ENCODE peak calls at places on chromosome 2, in four cellular contexts. T is body of pancreas, C is A549, O is ovary. I is an unnamed sample.

GRCh38 chr2:208545398-208546042 is 138.9 kb downstream of the PTH2R start:
- DNase-seq in T (peak), C (no peak), O (no peak), I (no peak)

GRCh38 chr2:9160732-9161131 is 45.9 kb upstream of the ASAP2 start:
- DNase-seq in T (no peak), C (no peak), O (no peak), I (no peak)

GRCh38 chr2:70087703-70088507 is 628 bp downstream of the PCBP1 start:
- DNase-seq in T (peak), C (peak), O (peak), I (peak)

GRCh38 chr2:162509288-162509968 is 165.5 kb downstream of the GCA start:
- DNase-seq in T (no peak), C (no peak), O (no peak), I (no peak)

GRCh38 chr2:127913808-127914457 is 28.2 kb upstream of the AMMECR1L start:
- DNase-seq in T (no peak), C (peak), O (no peak), I (no peak)

GRCh38 chr2:34387536-34387935 is 788.4 kb upstream of the FAM98A start:
- DNase-seq in T (no peak), C (no peak), O (no peak), I (no peak)

GRCh38 chr2:216436369-216436768 is 24.1 kb downstream of the SMARCAL1 start:
- DNase-seq in T (no peak), C (no peak), O (no peak), I (no peak)

GRCh38 chr2:172552547-172553291 is 3.2 kb upstream of the PDK1 start:
- DNase-seq in T (peak), C (no peak), O (no peak), I (peak)

GRCh38 chr2:144519934-144520717 is at the start of gene ZEB2:
- DNase-seq in T (peak), C (peak), O (peak), I (peak)

GRCh38 chr2:135817946-135818345 is 19.0 kb downstream of the LCT start:
- DNase-seq in T (no peak), C (no peak), O (no peak), I (no peak)

DNA sequence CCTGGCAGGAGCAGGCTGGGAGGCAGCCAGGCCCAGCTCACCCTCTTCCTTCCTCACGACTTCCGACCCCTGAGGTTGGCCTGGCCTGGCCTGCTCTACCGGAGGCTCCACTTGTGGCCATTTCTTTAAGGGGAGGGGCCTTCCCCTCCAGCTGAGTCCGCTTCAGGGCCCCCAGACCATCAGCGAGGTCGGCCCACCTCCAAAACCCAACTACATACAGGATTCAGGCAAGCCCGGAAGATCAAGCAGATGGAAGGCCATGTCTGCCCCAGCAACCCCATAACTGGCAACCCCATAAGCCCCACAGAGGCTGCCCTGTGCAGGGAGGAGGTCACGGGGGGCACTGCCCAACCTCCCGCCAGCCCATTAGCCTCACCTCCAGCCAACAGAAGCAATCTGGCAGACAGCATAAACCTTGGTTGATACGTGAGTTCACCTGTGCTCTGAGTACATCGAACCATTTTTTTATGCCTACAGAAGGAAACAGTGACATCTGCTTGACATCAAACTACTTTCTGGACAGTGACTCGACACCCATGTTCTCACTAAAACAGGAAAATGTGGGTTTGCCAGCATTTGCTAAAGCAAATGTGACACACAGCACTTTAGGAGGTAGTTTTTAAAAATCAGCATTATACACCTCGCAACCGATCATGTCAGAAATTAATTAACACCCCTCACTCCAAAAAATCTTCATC is 98.9 kb downstream of the EIPR1 start:
- DNase-seq in T (no peak), C (no peak), O (no peak), I (no peak)
- TF ChIP-seq POLR2A in T (no peak), C (no peak), O (no peak), I (no peak)

GRCh38 chr2:96137611-96138129 is 632 bp downstream of the ASTL start:
- DNase-seq in T (no peak), C (no peak), O (no peak), I (no peak)
- TF ChIP-seq POLR2A in T (no peak), C (no peak), O (no peak), I (no peak)

DNA sequence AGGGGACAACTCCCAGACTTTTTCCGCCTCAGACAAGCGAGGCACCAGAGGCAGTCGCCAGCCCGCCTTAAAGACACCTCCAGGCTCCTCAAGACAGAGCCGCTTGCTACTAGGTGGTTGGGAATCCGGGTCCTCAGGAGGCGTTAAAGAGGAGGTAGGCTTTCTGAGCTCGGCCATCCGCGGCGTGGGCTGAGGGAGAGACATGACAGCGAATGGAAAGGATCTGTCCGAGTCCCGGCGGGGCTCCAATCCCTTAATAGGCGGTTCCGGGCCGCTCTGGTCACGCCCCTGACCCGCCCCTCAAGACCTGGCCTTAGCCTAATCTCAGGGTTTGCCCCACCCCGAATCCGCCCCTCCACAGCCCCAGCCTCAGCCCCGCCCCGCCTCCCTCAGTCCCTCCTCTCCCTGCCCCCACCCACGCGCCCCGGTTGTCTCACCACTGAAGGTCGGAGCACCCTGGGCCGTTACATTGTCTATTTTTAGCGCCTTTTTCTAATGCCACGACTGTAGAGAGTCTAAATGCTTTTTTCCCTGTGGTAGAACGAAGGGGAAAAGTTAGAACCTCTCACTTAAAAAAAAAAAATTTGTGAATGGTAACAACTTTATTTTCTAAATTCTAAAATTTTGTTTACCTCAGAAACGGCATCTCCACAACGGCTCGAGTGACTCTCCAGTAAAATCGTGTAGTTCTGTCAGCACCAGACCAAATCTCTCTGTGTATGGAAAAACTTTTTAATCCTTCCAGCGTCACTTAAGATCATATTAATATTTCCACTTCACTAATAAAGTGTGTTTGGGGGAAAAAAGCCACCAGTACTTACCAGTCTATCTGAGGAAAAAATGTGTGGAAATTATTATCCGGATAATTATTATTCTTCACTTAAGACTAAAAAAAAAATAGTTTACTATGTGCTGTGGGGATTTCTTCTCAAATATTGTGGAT is at the start of gene RAD51AP2:
- DNase-seq in T (peak), C (peak), O (peak), I (no peak)
- TF ChIP-seq POLR2A in T (peak), C (no peak), O (no peak), I (no peak)

GRCh38 chr2:85754313-85755095 is 713 bp downstream of the ATOH8 start:
- DNase-seq in T (peak), C (no peak), O (no peak), I (peak)
- TF ChIP-seq POLR2A in T (no peak), C (no peak), O (no peak), I (no peak)

GRCh38 chr2:10439185-10439879 is 8.8 kb downstream of the ODC1 start:
- DNase-seq in T (peak), C (no peak), O (no peak), I (peak)
- TF ChIP-seq POLR2A in T (no peak), C (no peak), O (no peak), I (no peak)

GRCh38 chr2:63843791-63844190 is 2.1 kb downstream of the UGP2 start:
- DNase-seq in T (no peak), C (no peak), O (no peak), I (no peak)

GRCh38 chr2:63841254-63842022 is at the start of gene UGP2:
- DNase-seq in T (peak), C (peak), O (peak), I (peak)

GRCh38 chr2:63843093-63843492 is 1.4 kb downstream of the UGP2 start:
- DNase-seq in T (no peak), C (no peak), O (no peak), I (no peak)

GRCh38 chr2:63840785-63841253 is 877 bp upstream of the UGP2 start:
- DNase-seq in T (peak), C (peak), O (peak), I (peak)

DNA sequence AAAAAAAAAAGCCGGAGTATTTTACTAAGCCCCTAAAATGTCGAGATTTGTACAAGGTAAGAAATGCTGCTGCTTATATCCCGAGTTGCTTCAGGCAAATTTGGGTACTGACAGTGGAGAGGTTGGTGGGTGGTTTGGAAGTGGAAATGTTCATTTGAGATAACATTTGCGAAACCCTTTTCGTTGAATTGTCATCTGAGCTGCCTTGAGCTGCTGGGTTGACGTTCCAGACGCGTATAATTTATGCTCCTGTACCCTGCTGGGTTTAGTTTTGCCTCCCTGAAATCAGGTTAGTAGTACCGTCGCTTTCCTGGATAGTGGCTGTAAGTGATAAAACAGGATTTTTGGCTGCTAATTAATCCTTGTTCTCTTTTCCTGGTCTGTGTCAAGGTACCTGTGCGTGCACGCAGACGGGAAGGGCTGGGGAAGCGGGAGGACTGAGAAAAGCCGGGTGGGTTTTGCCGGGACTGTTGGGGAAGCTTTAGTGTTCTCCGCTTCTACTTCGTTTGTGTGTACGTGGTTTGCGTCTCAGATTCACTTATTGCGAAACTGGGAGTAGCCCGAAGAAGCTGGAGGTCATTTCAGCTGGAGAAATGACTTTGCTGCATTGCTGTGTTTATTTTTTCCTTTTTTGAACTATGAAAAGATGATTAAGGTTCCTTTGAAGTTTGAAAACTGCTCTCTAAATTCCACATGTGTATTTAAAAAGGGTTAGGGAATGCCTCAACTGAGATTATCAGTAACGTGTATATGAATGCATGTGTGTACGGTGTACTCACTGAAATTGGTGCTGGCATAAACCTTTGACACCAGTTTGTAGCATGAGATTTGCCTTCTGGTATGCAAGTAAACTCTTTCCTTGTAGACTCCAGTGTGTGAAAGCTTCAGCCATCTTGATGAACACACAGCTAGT is 709 bp downstream of the UGP2 start:
- DNase-seq in T (peak), C (peak), O (peak), I (peak)
- TF ChIP-seq POLR2A in T (no peak), C (no peak), O (peak), I (no peak)

GRCh38 chr2:96485751-96486643 is 19.2 kb downstream of the NEURL3 start:
- DNase-seq in T (peak), C (no peak), O (no peak), I (no peak)
- TF ChIP-seq POLR2A in T (peak), C (no peak), O (no peak), I (no peak)

GRCh38 chr2:54578668-54579045 is 122.5 kb downstream of the SPTBN1 start:
- DNase-seq in T (no peak), C (no peak), O (no peak), I (no peak)

GRCh38 chr2:54582987-54583386 is 126.9 kb downstream of the SPTBN1 start:
- DNase-seq in T (no peak), C (no peak), O (no peak), I (no peak)

GRCh38 chr2:54579061-54579681 is 123.0 kb downstream of the SPTBN1 start:
- DNase-seq in T (no peak), C (no peak), O (no peak), I (no peak)

GRCh38 chr2:54579682-54580349 is 123.7 kb downstream of the SPTBN1 start:
- DNase-seq in T (peak), C (peak), O (no peak), I (no peak)

GRCh38 chr2:54581326-54582039 is 125.4 kb downstream of the SPTBN1 start:
- DNase-seq in T (no peak), C (no peak), O (no peak), I (peak)
- TF ChIP-seq POLR2A in T (no peak), C (no peak), O (no peak), I (no peak)

DNA sequence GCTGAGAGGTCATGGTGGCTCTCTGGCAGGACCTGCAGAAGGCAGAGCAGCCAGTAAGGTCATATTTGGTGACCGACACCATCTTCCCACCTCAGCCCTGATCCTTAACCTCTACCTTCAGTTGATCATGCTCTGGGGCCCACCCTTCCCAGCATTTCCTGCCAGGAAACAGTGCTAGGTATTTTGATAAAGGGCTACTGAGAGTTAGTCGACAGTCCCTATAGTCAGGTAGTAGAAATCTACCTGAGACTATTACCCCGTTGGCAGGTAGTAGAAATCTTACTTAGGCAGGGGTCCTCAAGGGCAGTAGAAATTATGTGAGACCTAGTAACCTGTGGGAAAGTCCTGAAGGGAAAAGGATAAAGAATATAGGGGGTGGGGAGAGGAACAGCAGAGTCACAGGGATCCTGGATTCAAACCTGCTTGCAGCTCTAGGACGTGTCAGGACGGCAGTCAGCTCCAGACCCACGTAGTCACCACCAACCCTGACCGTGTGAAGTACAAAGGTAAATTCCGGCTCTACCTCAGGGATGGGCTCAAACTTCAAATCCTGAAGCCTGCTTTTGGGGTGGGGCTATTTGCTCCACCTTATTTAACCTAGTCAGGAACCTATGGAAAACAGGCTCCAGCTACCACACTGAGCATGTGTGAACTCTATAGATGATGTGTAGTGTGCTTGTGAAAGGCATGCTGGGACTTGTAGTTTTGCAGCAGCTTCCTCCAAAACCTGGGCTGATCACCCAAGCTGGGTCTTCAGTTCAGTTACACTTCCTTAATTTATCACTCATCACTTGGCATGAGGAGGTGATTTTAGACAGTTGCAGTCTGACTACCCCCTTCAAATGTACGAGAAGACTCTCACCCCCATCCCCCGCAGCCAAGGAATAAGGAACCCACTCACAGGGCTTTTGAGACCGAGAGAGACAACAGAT is at the start of gene DQX1:
- DNase-seq in T (no peak), C (no peak), O (no peak), I (peak)
- TF ChIP-seq POLR2A in T (no peak), C (no peak), O (no peak), I (no peak)